ENCODE peak calls at places on chromosomes 3 and 15, in four cellular contexts. N, X, Q and F are unnamed samples.

GRCh38 chr3:4290272-4290893 is 12.8 kb upstream of the SETMAR start:
- DNase-seq in N (no peak), X (no peak), Q (peak), F (peak)

GRCh38 chr3:46065294-46065705 is 38.0 kb upstream of the XCR1 start:
- DNase-seq in N (no peak), X (no peak), Q (no peak), F (peak)

GRCh38 chr3:57952208-57952631 is 56.0 kb upstream of the FLNB start:
- DNase-seq in N (peak), X (peak), Q (no peak), F (peak)

GRCh38 chr3:128006061-128006470 is 46.2 kb upstream of the SEC61A1 start:
- DNase-seq in N (no peak), X (no peak), Q (no peak), F (no peak)

GRCh38 chr3:105322570-105323273 is 44.0 kb upstream of the ALCAM start:
- DNase-seq in N (no peak), X (no peak), Q (no peak), F (no peak)

GRCh38 chr15:70664494-70664893 is 98.9 kb downstream of the UACA start:
- DNase-seq in N (no peak), X (no peak), Q (no peak), F (no peak)

GRCh38 chr3:76756578-76756977 is 283.3 kb upstream of the ROBO2 start:
- DNase-seq in N (no peak), X (no peak), Q (no peak), F (no peak)

GRCh38 chr15:41926184-41927056 is 32.6 kb upstream of the SPTBN5 start:
- DNase-seq in N (no peak), X (peak), Q (peak), F (peak)

GRCh38 chr15:63506537-63507035 is 2.2 kb downstream of the USP3 start:
- DNase-seq in N (no peak), X (no peak), Q (peak), F (peak)

GRCh38 chr15:31160740-31161495 is 59.4 kb upstream of the TRPM1 start:
- DNase-seq in N (no peak), X (no peak), Q (no peak), F (no peak)

GRCh38 chr3:125052671-125053303 is 3.0 kb downstream of the HEG1 start:
- DNase-seq in N (no peak), X (no peak), Q (no peak), F (peak)

GRCh38 chr15:90063733-90064247 is 38.5 kb downstream of the IDH2 start:
- DNase-seq in N (no peak), X (no peak), Q (no peak), F (no peak)

GRCh38 chr3:64133272-64133671 is 92.0 kb downstream of the PRICKLE2 start:
- DNase-seq in N (no peak), X (no peak), Q (no peak), F (no peak)

GRCh38 chr3:87333393-87333892 is 57.1 kb upstream of the POU1F1 start:
- DNase-seq in N (no peak), X (no peak), Q (no peak), F (peak)

GRCh38 chr3:14132689-14133088 is 7.8 kb downstream of the TMEM43 start:
- DNase-seq in N (no peak), X (no peak), Q (no peak), F (no peak)

GRCh38 chr15:40016224-40016865 is 22.6 kb downstream of the SRP14 start:
- DNase-seq in N (no peak), X (no peak), Q (no peak), F (no peak)

GRCh38 chr3:177195242-177195940 is 1.9 kb downstream of the TBL1XR1 start:
- DNase-seq in N (no peak), X (no peak), Q (peak), F (peak)

GRCh38 chr3:58102976-58103447 is 94.8 kb downstream of the FLNB start:
- DNase-seq in N (no peak), X (no peak), Q (no peak), F (no peak)

GRCh38 chr3:141412087-141412935 is 44.0 kb downstream of the ZBTB38 start:
- DNase-seq in N (no peak), X (no peak), Q (peak), F (peak)

GRCh38 chr15:47358876-47359275 is 358.4 kb upstream of the SEMA6D start:
- DNase-seq in N (no peak), X (no peak), Q (no peak), F (no peak)

GRCh38 chr3:132605374-132605792 is 8.3 kb downstream of the ACKR4 start:
- DNase-seq in N (no peak), X (no peak), Q (no peak), F (no peak)

GRCh38 chr15:48400086-48400485 is 68.9 kb downstream of the DUT start:
- DNase-seq in N (no peak), X (no peak), Q (no peak), F (no peak)

GRCh38 chr15:38029741-38030140 is 95.3 kb downstream of the TMCO5A start:
- DNase-seq in N (no peak), X (no peak), Q (no peak), F (no peak)

GRCh38 chr3:14463330-14464216 is 61.2 kb downstream of the SLC6A6 start:
- DNase-seq in N (no peak), X (peak), Q (no peak), F (no peak)

DNA sequence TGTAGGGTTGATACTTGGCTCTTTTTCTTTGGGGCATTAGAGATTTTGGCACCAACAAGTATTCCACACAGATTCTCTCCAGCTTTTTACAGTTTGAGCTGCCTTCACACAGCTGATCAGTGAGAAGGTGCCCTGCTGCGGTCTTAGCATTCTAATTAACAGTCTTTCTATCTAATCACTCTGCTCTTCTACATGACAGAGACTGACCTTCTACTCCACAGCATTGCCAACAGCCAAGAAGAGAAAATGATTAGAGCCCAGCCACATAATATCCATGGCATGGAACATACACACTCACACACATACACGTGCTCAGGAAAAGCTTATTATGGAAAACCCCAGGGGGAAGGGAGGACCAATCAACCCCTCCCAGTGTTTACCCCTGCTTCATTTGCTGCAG is 76.1 kb upstream of the PPP2R3A start:
- DNase-seq in N (no peak), X (no peak), Q (no peak), F (no peak)
- H2AFZ ChIP-seq in N (no peak), X (no peak), Q (no peak), F (no peak)

GRCh38 chr3:50300681-50301254 is 1.6 kb upstream of the HYAL3 start:
- DNase-seq in N (no peak), X (no peak), Q (no peak), F (no peak)

GRCh38 chr3:50304601-50305000 is 1.2 kb upstream of the HYAL1 start:
- DNase-seq in N (no peak), X (no peak), Q (no peak), F (peak)

GRCh38 chr3:50302095-50303037 is 1.0 kb downstream of the HYAL1 start:
- DNase-seq in N (no peak), X (no peak), Q (no peak), F (no peak)

GRCh38 chr3:50299929-50300680 is 900 bp upstream of the HYAL3 start:
- DNase-seq in N (no peak), X (no peak), Q (peak), F (no peak)

GRCh38 chr3:50303038-50303815 is at the start of gene HYAL1:
- DNase-seq in N (no peak), X (peak), Q (no peak), F (no peak)
- TF ChIP-seq CTCF in N (peak), X (peak), Q (no peak), F (peak)

GRCh38 chr3:113054552-113054951 is 63.8 kb downstream of the GTPBP8 start:
- DNase-seq in N (no peak), X (no peak), Q (no peak), F (no peak)

GRCh38 chr3:113051827-113052226 is 61.0 kb downstream of the GTPBP8 start:
- DNase-seq in N (no peak), X (no peak), Q (no peak), F (no peak)

GRCh38 chr3:113053169-113053568 is 62.4 kb downstream of the GTPBP8 start:
- DNase-seq in N (no peak), X (no peak), Q (no peak), F (no peak)

GRCh38 chr3:113055201-113055600 is 64.4 kb downstream of the GTPBP8 start:
- DNase-seq in N (no peak), X (no peak), Q (no peak), F (no peak)

GRCh38 chr3:113051222-113051804 is 60.5 kb downstream of the GTPBP8 start:
- DNase-seq in N (peak), X (peak), Q (peak), F (peak)
- H2AFZ ChIP-seq in N (peak), X (peak), Q (no peak), F (peak)

GRCh38 chr3:18290130-18290529 is 135.0 kb downstream of the SATB1 start:
- DNase-seq in N (no peak), X (no peak), Q (no peak), F (no peak)

GRCh38 chr3:18300916-18301315 is 124.2 kb downstream of the SATB1 start:
- DNase-seq in N (no peak), X (no peak), Q (no peak), F (no peak)

GRCh38 chr3:18297131-18297530 is 128.0 kb downstream of the SATB1 start:
- DNase-seq in N (no peak), X (no peak), Q (no peak), F (no peak)

GRCh38 chr3:18295171-18295920 is 129.8 kb downstream of the SATB1 start:
- DNase-seq in N (peak), X (peak), Q (peak), F (peak)
- TF ChIP-seq CTCF in N (peak), X (peak), Q (peak), F (peak)

GRCh38 chr15:61199681-61200080 is 29.4 kb downstream of the RORA start:
- DNase-seq in N (no peak), X (no peak), Q (no peak), F (no peak)

GRCh38 chr15:61197187-61197586 is 31.9 kb downstream of the RORA start:
- DNase-seq in N (no peak), X (no peak), Q (no peak), F (no peak)

GRCh38 chr15:61198722-61199121 is 30.4 kb downstream of the RORA start:
- DNase-seq in N (no peak), X (no peak), Q (no peak), F (no peak)

GRCh38 chr15:61201322-61201721 is 27.8 kb downstream of the RORA start:
- DNase-seq in N (no peak), X (no peak), Q (no peak), F (no peak)

GRCh38 chr15:61200626-61201025 is 28.5 kb downstream of the RORA start:
- DNase-seq in N (no peak), X (no peak), Q (no peak), F (no peak)
- H2AFZ ChIP-seq in N (no peak), X (no peak), Q (no peak), F (no peak)

GRCh38 chr3:122919291-122919610 is 108.3 kb downstream of the SEMA5B start:
- DNase-seq in N (no peak), X (no peak), Q (no peak), F (no peak)

GRCh38 chr3:122923611-122924010 is 104.0 kb downstream of the SEMA5B start:
- DNase-seq in N (no peak), X (no peak), Q (no peak), F (no peak)

GRCh38 chr3:122920986-122921385 is 106.6 kb downstream of the SEMA5B start:
- DNase-seq in N (no peak), X (no peak), Q (no peak), F (no peak)

GRCh38 chr3:122918576-122919290 is 108.8 kb downstream of the SEMA5B start:
- DNase-seq in N (no peak), X (no peak), Q (no peak), F (peak)

DNA sequence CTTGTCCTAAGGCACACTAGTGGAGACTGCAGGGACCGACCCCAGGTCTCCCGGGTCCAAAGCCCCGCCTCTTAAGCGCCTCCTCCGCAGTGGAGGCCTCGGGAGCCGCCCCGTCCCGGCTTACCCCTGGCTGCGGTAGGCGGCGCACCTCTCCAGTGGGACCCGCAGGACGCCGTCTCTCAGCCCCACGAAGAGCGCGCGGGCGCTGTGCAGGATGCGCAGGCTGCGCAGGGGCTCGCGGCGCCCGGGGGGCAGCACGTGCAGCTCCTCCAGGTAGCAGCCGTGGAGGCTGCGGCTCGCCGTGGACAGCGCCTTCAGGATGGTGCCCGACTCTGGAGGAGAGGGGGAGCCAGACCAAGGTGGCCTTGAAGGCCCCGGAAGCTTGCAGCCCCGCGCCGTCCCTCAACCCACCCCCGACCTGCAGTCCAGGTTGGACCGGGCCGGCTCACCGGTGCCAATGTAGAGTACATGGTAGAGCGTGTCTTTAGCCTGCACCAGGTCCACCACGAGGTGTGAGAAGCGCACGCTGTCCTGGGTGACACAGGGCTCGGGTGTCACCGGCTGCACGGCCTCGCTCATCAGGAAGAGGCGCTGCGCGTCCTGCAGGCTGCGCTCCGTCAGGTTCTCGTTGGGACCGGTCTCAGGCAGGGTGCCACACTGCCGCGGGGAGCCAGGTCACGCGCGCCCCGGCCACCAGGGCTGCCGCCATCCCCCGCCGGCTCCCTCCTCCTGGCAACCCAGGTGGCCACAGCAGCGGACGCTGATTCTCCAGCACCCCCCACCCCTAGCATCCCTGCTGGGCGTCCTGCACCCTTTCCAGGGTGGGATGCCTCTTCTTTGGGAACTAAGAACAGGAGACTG is 105.5 kb downstream of the SEMA5B start:
- DNase-seq in N (no peak), X (peak), Q (no peak), F (no peak)
- TF ChIP-seq CTCF in N (peak), X (peak), Q (no peak), F (no peak)

DNA sequence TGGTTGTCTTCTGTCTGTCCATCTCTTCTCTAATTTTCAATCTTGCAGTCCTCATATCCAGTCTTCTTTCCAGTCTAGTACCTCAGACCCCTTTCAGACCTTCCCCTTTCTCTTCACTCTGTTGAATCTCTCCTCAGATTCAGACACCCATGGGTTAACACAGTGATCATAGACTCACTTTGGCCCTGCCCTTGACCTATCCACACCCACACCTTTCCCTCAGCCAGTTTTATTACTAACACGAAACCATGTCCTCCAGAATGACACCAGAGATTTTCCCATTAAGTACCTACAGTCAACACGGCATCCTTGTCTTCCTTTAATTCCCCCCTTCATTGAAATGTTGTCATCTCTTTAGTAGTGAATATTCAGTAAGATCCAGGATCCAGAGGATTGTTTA is 74.5 kb upstream of the UBE2E2 start:
- DNase-seq in N (no peak), X (no peak), Q (no peak), F (no peak)
- H2AFZ ChIP-seq in N (no peak), X (no peak), Q (no peak), F (peak)

DNA sequence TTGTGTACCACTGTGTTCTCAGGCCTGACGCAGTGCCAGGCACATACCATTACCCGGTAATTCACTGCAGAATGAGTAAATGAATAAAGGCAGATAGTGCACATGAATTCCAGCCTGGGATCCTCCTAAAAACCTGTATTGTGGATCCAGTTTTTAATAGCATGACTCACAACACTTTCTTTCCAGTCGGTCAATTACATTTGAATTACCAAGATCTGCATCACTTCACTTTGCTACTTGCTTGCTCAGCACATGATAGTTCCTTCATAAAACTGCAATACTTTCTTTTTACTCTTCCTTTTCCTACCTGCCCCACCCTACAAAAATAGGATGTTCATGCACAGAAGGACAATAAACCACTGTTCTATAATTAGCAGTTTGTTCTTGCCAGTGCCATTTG is 553.8 kb downstream of the MAGI1 start:
- DNase-seq in N (no peak), X (no peak), Q (no peak), F (peak)
- TF ChIP-seq CTCF in N (no peak), X (no peak), Q (no peak), F (no peak)

GRCh38 chr3:152103257-152103656 is 165.5 kb upstream of the MBNL1 start:
- DNase-seq in N (no peak), X (no peak), Q (no peak), F (no peak)

GRCh38 chr3:152109038-152109437 is 159.7 kb upstream of the MBNL1 start:
- DNase-seq in N (no peak), X (no peak), Q (no peak), F (no peak)

GRCh38 chr3:152102410-152102809 is 166.3 kb upstream of the MBNL1 start:
- DNase-seq in N (no peak), X (no peak), Q (no peak), F (no peak)

GRCh38 chr3:152105446-152105845 is 163.3 kb upstream of the MBNL1 start:
- DNase-seq in N (no peak), X (no peak), Q (no peak), F (no peak)

DNA sequence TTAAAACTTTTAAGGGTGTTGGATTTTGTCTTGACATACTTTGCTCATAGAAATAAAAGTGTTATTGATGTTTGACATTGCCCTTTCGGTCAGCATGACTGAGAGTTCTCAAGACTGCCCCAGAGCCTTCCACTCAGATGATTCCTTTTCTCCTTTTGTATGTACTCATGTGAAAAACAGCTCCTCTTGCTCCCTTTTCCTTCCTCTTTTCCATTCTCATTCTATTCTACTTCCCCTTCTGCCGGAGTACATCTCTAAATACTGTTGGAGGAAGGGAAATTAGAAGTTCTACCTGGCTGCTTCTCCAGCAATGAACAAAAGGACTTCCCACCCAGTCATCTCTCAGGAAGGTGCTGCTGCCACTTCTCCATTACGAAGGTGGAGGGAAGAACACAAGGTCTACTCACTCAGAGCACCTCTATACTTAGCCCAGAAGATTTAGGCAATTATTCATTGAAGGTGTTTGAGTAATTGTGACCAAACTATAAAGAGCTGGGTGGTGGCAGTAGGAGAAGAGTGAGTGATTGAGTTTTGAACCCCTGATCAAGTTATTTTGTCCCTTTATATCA is 163.8 kb upstream of the MBNL1 start:
- DNase-seq in N (no peak), X (no peak), Q (no peak), F (no peak)
- H2AFZ ChIP-seq in N (no peak), X (no peak), Q (no peak), F (no peak)

DNA sequence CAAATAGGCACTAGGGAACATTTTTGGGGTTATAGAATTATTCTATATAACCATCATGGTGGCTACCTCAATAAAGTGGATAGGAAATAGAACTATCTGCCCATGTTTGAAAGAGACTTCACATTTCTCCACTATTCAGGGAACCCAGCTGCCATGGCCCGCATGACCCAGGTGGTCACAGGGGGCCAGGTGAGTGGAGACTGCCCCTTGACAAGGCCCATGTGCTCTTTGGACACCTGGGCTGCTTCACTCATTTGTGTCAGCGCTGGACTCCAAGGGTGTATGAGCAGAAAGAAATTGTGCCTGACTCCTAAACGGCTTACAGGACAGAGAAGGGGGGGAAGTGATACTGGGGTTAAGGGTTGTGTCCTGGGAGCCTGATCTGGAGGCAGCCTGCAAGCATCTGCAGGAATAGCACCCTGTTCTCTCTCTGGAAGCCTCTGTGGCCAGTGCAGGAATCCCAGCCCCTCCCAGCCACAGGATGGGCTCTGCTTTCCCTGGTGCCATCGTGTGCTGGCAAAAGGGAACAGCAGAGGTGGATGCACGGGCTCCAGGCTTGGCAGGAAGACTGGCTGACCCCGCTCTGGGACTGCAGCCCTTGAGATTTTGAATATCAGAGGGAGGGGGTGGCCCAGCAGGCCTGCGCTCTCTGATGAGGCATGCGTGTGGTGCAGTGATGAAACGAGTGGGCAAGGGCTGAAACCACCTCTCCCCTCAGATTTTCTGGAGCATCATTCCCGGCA is 9.1 kb upstream of the C3orf22 start:
- DNase-seq in N (no peak), X (peak), Q (no peak), F (peak)
- TF ChIP-seq CTCF in N (peak), X (peak), Q (no peak), F (peak)